ENCODE peak calls at places on chromosomes 5 and 9, in ten cellular contexts. C is transverse colon, X is bronchial epithelial cell, B is mesothelial cell of epicardium, N is HFFc6, K is GM13976, A is suprapubic skin, V is GM12878, O is AG09309, G is fibroblast of lung. F is an unnamed sample.

GRCh38 chr5:79236970-79237734 is 1.2 kb downstream of the JMY start:
- DNase-seq in C (peak), X (peak), B (peak), N (peak), K (peak), A (peak), V (no peak), O (no peak), G (peak), F (no peak)

GRCh38 chr5:137837741-137838389 is 29.8 kb upstream of the MYOT start:
- DNase-seq in C (no peak), X (no peak), B (no peak), N (no peak), K (no peak), A (no peak), V (no peak), O (no peak), G (peak), F (no peak)

GRCh38 chr5:173496129-173496882 is 120.1 kb downstream of the BOD1 start:
- DNase-seq in C (no peak), X (no peak), B (no peak), N (no peak), K (no peak), A (no peak), V (no peak), O (no peak), G (peak), F (no peak)

GRCh38 chr5:174545926-174546325 is 178.5 kb upstream of the MSX2 start:
- DNase-seq in C (no peak), X (no peak), B (no peak), N (no peak), K (no peak), A (no peak), V (peak), O (no peak), G (no peak), F (no peak)

GRCh38 chr5:52987711-52988329 is 1.3 kb upstream of the ITGA2 start:
- DNase-seq in C (no peak), X (peak), B (no peak), N (peak), K (no peak), A (no peak), V (no peak), O (no peak), G (peak), F (no peak)

GRCh38 chr9:126915281-126915816 is 767 bp downstream of the RALGPS1 start:
- DNase-seq in C (peak), X (no peak), B (peak), N (no peak), K (no peak), A (peak), V (no peak), O (no peak), G (no peak), F (no peak)

GRCh38 chr9:77128125-77128789 is 49.1 kb upstream of the VPS13A start:
- DNase-seq in C (no peak), X (no peak), B (no peak), N (no peak), K (no peak), A (no peak), V (no peak), O (no peak), G (no peak), F (no peak)

GRCh38 chr9:96500696-96501660 is 51.0 kb downstream of the HABP4 start:
- DNase-seq in C (no peak), X (no peak), B (no peak), N (peak), K (no peak), A (no peak), V (no peak), O (no peak), G (peak), F (no peak)

GRCh38 chr5:178314961-178315820 is 82.6 kb upstream of the PHYKPL start:
- DNase-seq in C (no peak), X (no peak), B (no peak), N (no peak), K (no peak), A (peak), V (no peak), O (no peak), G (no peak), F (no peak)

GRCh38 chr5:67475489-67475888 is 278.9 kb upstream of the CD180 start:
- DNase-seq in C (no peak), X (no peak), B (no peak), N (no peak), K (no peak), A (no peak), V (no peak), O (no peak), G (no peak), F (no peak)

GRCh38 chr5:143241892-143242291 is 161.6 kb downstream of the NR3C1 start:
- DNase-seq in C (no peak), X (peak), B (no peak), N (no peak), K (no peak), A (no peak), V (no peak), O (no peak), G (peak), F (no peak)

GRCh38 chr9:128271512-128271911 is 4.3 kb downstream of the GOLGA2 start:
- DNase-seq in C (no peak), X (no peak), B (no peak), N (no peak), K (no peak), A (no peak), V (no peak), O (no peak), G (no peak), F (no peak)

GRCh38 chr5:77840930-77841329 is 64.8 kb upstream of the TBCA start:
- DNase-seq in C (no peak), X (no peak), B (no peak), N (no peak), K (no peak), A (no peak), V (no peak), O (no peak), G (no peak), F (no peak)

GRCh38 chr9:111794837-111795556 is at the start of gene SHOC1:
- DNase-seq in C (peak), X (no peak), B (no peak), N (no peak), K (no peak), A (no peak), V (no peak), O (no peak), G (no peak), F (no peak)

GRCh38 chr5:133331866-133332731 is 280.2 kb downstream of the FSTL4 start:
- DNase-seq in C (no peak), X (no peak), B (no peak), N (no peak), K (no peak), A (no peak), V (no peak), O (no peak), G (no peak), F (no peak)

DNA sequence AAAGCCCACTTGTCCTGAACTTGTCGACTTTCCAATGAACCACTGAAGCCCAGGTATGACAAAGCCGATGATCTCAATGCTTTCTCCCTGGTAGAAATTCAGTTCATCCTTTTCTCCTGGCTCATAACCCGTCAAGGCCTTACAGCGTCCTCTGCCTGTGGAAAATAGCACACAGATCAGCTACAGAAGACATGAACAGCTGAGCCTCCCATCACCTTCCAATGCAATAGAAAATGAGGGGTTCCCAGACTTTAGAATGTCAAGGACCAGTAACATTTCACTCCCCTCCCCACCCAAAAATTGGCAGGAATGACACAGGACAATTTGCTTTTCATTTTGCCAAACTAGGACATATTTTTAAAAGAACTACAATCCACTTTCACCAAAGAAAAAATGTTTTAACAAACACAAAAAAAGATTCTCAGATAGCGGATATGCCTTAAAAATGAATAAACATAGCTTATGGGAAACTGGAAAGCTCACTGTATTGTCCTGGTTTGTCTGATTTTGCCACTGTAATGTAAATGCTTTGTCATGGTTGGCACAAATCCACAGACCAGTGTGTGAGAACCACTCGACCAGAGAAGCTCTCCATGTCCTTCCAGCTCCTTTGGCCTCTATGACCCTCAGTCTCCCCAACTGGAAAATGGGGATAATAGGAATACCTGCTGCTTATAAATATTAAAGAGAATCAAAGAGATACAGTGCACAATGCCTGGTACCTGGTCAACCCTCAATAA is 24.4 kb downstream of the SH3TC2 start:
- DNase-seq in C (no peak), X (no peak), B (no peak), N (no peak), K (no peak), A (no peak), V (no peak), O (no peak), G (no peak), F (no peak)
- TF ChIP-seq CTCF in C (no peak), X (no peak), B (no peak), N (no peak), K (no peak), A (no peak), V (no peak), O (no peak), G (no peak), F (no peak)

GRCh38 chr9:74275872-74276508 is 221.1 kb upstream of the RORB start:
- DNase-seq in C (no peak), X (no peak), B (no peak), N (no peak), K (no peak), A (no peak), V (no peak), O (no peak), G (no peak), F (no peak)

GRCh38 chr9:74281674-74282073 is 215.5 kb upstream of the RORB start:
- DNase-seq in C (no peak), X (peak), B (no peak), N (no peak), K (no peak), A (no peak), V (no peak), O (no peak), G (no peak), F (no peak)

GRCh38 chr9:74282526-74283253 is 214.4 kb upstream of the RORB start:
- DNase-seq in C (no peak), X (no peak), B (no peak), N (no peak), K (no peak), A (no peak), V (no peak), O (no peak), G (no peak), F (no peak)

DNA sequence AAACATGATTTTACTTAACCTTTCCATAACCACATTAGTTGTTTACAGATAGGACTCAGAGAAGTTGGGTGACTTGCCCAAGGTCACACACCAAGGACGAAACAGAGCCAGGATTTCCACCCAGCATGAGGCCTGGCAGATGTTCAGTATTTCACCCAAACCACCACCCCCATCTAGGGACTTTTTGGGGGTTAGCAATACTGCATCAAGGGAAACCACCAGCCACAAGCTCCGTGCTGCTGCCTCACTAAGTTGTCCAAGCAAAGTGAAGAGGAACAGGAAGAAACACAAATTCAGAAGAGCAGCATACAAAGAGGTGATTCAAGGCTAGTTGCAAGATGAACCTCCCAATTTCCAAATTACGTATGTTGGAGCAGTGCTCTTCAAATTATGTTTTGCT is 219.6 kb upstream of the RORB start:
- DNase-seq in C (no peak), X (no peak), B (no peak), N (no peak), K (peak), A (no peak), V (peak), O (no peak), G (no peak), F (no peak)
- TF ChIP-seq CTCF in C (no peak), X (no peak), B (no peak), N (no peak), K (no peak), A (no peak), V (peak), O (no peak), G (no peak), F (no peak)

DNA sequence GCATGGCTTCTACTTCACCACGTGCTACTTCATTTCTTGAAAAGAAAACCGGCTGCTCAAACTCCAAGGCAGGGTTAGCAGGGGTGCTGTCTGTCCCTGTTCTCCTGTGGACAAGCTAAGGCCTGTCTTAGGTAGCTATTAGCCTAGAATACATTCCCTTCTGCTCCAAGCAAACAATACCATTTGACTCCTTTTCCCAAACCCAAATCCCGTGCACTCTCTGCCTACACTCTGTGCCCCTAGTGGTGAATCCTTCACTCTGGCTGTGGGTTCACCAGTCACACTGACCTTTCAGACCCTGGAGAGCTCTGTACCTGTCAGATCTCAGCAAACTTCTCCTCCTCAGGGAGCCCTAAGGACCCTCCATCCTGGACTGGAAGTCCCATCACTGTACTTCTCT is 211.6 kb downstream of the SLIT3 start:
- DNase-seq in C (no peak), X (peak), B (no peak), N (no peak), K (no peak), A (no peak), V (no peak), O (no peak), G (no peak), F (no peak)
- TF ChIP-seq CTCF in C (no peak), X (peak), B (no peak), N (peak), K (no peak), A (no peak), V (no peak), O (peak), G (no peak), F (no peak)

DNA sequence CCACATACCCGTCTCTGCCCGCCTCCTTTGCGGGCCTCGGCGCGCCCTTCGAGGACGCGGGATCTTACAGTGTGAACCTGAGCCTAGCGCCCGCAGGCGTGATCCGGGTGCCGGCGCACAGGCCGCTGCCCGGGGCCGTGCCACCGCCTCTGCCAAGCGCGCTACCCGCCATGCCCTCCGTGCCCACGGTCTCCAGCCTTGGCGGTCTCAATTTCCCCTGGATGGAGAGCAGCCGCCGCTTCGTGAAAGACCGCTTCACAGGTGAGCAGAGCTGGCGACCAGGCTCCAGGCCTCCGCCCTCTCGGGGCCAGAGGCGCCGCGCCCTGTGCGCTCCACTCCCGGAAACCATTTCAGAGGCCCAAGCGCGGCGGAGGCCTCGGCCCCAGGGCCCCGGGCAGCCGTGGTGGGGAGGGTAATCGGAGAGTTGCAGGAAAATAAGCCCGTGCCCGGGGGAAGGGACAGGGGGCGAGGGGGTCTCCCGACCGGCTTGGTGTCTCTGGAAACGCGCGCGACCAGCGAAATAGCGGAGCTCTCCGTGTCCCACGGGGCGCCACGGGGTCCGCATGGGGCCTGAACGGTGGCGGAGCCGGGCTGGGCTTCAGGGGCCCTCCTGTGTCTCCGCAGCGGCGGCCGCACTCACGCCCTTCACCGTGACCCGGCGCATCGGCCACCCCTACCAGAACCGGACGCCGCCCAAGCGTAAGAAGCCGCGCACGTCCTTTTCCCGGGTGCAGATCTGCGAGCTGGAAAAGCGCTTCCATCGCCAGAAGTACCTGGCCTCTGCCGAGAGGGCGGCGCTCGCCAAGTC is 682 bp downstream of the TLX3 start:
- DNase-seq in C (peak), X (no peak), B (no peak), N (no peak), K (no peak), A (no peak), V (no peak), O (no peak), G (no peak), F (no peak)
- TF ChIP-seq CTCF in C (peak), X (peak), B (peak), N (peak), K (no peak), A (peak), V (peak), O (no peak), G (peak), F (peak)